ENCODE peak calls at places on chromosomes 13 and 19, in five cellular contexts. T is SW 1271, C is HFFc6, B is HT1080, U is amniotic epithelial cell. G is an unnamed sample.

GRCh38 chr13:40348096-40348679 is 318.3 kb downstream of the FOXO1 start:
- DNase-seq in T (no peak), C (no peak), B (no peak), U (peak; percentile 29), G (no peak)

GRCh38 chr19:29308977-29309520 is 96.1 kb upstream of the UQCRFS1 start:
- DNase-seq in T (no peak), C (no peak), B (no peak), U (no peak), G (no peak)

GRCh38 chr13:53200498-53201453 is 172.2 kb downstream of the OLFM4 start:
- DNase-seq in T (no peak), C (no peak), B (no peak), U (no peak), G (peak; percentile 34)

GRCh38 chr13:33927315-33927714 is 109.4 kb downstream of the RFC3 start:
- DNase-seq in T (peak; percentile 4), C (peak; percentile 61), B (peak; percentile 71), U (peak; percentile 84), G (no peak)

GRCh38 chr19:7924241-7924640 is 1.7 kb downstream of the CTXN1 start:
- DNase-seq in T (no peak), C (no peak), B (no peak), U (no peak), G (no peak)

GRCh38 chr19:6739884-6740588 is 556 bp downstream of the TRIP10 start:
- DNase-seq in T (peak; percentile 58), C (no peak), B (no peak), U (no peak), G (peak; percentile 48)

GRCh38 chr19:2385053-2385721 is 25.1 kb downstream of the TMPRSS9 start:
- DNase-seq in T (peak; percentile 67), C (peak; percentile 80), B (peak; percentile 68), U (peak; percentile 82), G (no peak)

GRCh38 chr13:63481334-63481733 is 2065.7 kb upstream of the PCDH20 start:
- DNase-seq in T (no peak), C (no peak), B (no peak), U (peak; percentile 79), G (no peak)

GRCh38 chr13:69423844-69424243 is 683.8 kb upstream of the ATXN8OS start:
- DNase-seq in T (no peak), C (no peak), B (no peak), U (no peak), G (no peak)

GRCh38 chr13:99610702-99611289 is 109.5 kb downstream of the TM9SF2 start:
- DNase-seq in T (no peak), C (no peak), B (no peak), U (no peak), G (no peak)

GRCh38 chr19:55232284-55232597 is 3.7 kb upstream of the TMEM86B start:
- DNase-seq in T (no peak), C (no peak), B (no peak), U (no peak), G (no peak)

GRCh38 chr19:12772323-12772722 is 3.0 kb downstream of the HOOK2 start:
- DNase-seq in T (no peak), C (no peak), B (no peak), U (no peak), G (no peak)

GRCh38 chr13:62171697-62172096 is 756.0 kb upstream of the PCDH20 start:
- DNase-seq in T (no peak), C (no peak), B (no peak), U (no peak), G (no peak)

GRCh38 chr19:48419158-48419920 is 25.9 kb downstream of the GRIN2D start:
- DNase-seq in T (peak; percentile 21), C (no peak), B (peak; percentile 78), U (peak; percentile 48), G (peak; percentile 83)

GRCh38 chr13:26604784-26605183 is 47.3 kb downstream of the WASF3 start:
- DNase-seq in T (no peak), C (no peak), B (no peak), U (no peak), G (no peak)

GRCh38 chr19:4386038-4386782 is 14.1 kb downstream of the SH3GL1 start:
- DNase-seq in T (no peak), C (no peak), B (no peak), U (peak; percentile 67), G (no peak)

GRCh38 chr13:75762066-75762937 is 126.2 kb downstream of the LMO7 start:
- DNase-seq in T (no peak), C (no peak), B (no peak), U (peak; percentile 74), G (peak; percentile 37)

GRCh38 chr13:113973218-113974164 is at the start of gene C13orf46:
- DNase-seq in T (no peak), C (no peak), B (no peak), U (no peak), G (no peak)

GRCh38 chr13:89457977-89458376 is 1786.8 kb downstream of the SLITRK5 start:
- DNase-seq in T (peak; percentile 71), C (no peak), B (peak; percentile 77), U (peak; percentile 87), G (no peak)

GRCh38 chr13:27168870-27169525 is 2.6 kb downstream of the USP12 start:
- DNase-seq in T (no peak), C (no peak), B (no peak), U (peak; percentile 22), G (no peak)

GRCh38 chr19:1513492-1514294 is 874 bp upstream of the ADAMTSL5 start:
- DNase-seq in T (peak; percentile 38), C (peak; percentile 22), B (no peak), U (peak; percentile 32), G (peak; percentile 82)

GRCh38 chr13:77836423-77836822 is 82.2 kb downstream of the EDNRB start:
- DNase-seq in T (no peak), C (no peak), B (no peak), U (no peak), G (no peak)

GRCh38 chr19:806815-807421 is 9.7 kb downstream of the PTBP1 start:
- DNase-seq in T (no peak), C (no peak), B (no peak), U (no peak), G (no peak)

GRCh38 chr13:65834897-65835296 is 1395.2 kb downstream of the PCDH9 start:
- DNase-seq in T (no peak), C (no peak), B (no peak), U (peak; percentile 28), G (no peak)

GRCh38 chr13:65914707-65915106 is 1315.4 kb downstream of the PCDH9 start:
- DNase-seq in T (no peak), C (peak; percentile 30), B (no peak), U (peak; percentile 69), G (no peak)